ENCODE peak calls at places on chromosomes 16 and 17, in ten cellular contexts. One of them, this sample, is unnamed.

GRCh38 chr16:80536246-80536645 is 4.5 kb upstream of the DYNLRB2 start:
- DNase-seq in ecto neural progenitor cell: no peak
- DNase-seq in HEK293T: no peak
- DNase-seq in AML-193: no peak
- DNase-seq in Kasumi-1: no peak
- DNase-seq in fibroblast of gingiva: no peak
- DNase-seq in ACHN: no peak
- DNase-seq in heart right ventricle: no peak
- DNase-seq in NCI-H1694: no peak
- DNase-seq in heart left ventricle: no peak
- DNase-seq in this sample: no peak

GRCh38 chr17:40159456-40159855 is 17.8 kb upstream of the RAPGEFL1 start:
- DNase-seq in ecto neural progenitor cell: no peak
- DNase-seq in HEK293T: no peak
- DNase-seq in AML-193: no peak
- DNase-seq in Kasumi-1: no peak
- DNase-seq in fibroblast of gingiva: no peak
- DNase-seq in ACHN: no peak
- DNase-seq in heart right ventricle: no peak
- DNase-seq in NCI-H1694: no peak
- DNase-seq in heart left ventricle: no peak
- DNase-seq in this sample: no peak

GRCh38 chr16:35492225-35492624 is 2032.8 kb downstream of the TP53TG3F start:
- DNase-seq in ecto neural progenitor cell: no peak
- DNase-seq in HEK293T: no peak
- DNase-seq in AML-193: no peak
- DNase-seq in Kasumi-1: no peak
- DNase-seq in fibroblast of gingiva: no peak
- DNase-seq in ACHN: no peak
- DNase-seq in heart right ventricle: no peak
- DNase-seq in NCI-H1694: peak; percentile 61
- DNase-seq in heart left ventricle: no peak
- DNase-seq in this sample: no peak

GRCh38 chr16:72818286-72818845 is 229.6 kb downstream of the ZFHX3 start:
- DNase-seq in ecto neural progenitor cell: no peak
- DNase-seq in HEK293T: no peak
- DNase-seq in AML-193: no peak
- DNase-seq in Kasumi-1: no peak
- DNase-seq in fibroblast of gingiva: no peak
- DNase-seq in ACHN: peak; percentile 27
- DNase-seq in heart right ventricle: no peak
- DNase-seq in NCI-H1694: no peak
- DNase-seq in heart left ventricle: no peak
- DNase-seq in this sample: no peak

GRCh38 chr16:77732241-77732946 is 10.1 kb downstream of the NUDT7 start:
- DNase-seq in ecto neural progenitor cell: no peak
- DNase-seq in HEK293T: no peak
- DNase-seq in AML-193: no peak
- DNase-seq in Kasumi-1: no peak
- DNase-seq in fibroblast of gingiva: no peak
- DNase-seq in ACHN: no peak
- DNase-seq in heart right ventricle: no peak
- DNase-seq in NCI-H1694: no peak
- DNase-seq in heart left ventricle: no peak
- DNase-seq in this sample: no peak

GRCh38 chr16:81686391-81687182 is 92.5 kb upstream of the PLCG2 start:
- DNase-seq in ecto neural progenitor cell: no peak
- DNase-seq in HEK293T: no peak
- DNase-seq in AML-193: no peak
- DNase-seq in Kasumi-1: no peak
- DNase-seq in fibroblast of gingiva: no peak
- DNase-seq in ACHN: no peak
- DNase-seq in heart right ventricle: no peak
- DNase-seq in NCI-H1694: no peak
- DNase-seq in heart left ventricle: no peak
- DNase-seq in this sample: no peak

GRCh38 chr17:45581860-45582259 is 91.3 kb upstream of the PLEKHM1 start:
- DNase-seq in ecto neural progenitor cell: no peak
- DNase-seq in HEK293T: no peak
- DNase-seq in AML-193: no peak
- DNase-seq in Kasumi-1: no peak
- DNase-seq in fibroblast of gingiva: no peak
- DNase-seq in ACHN: no peak
- DNase-seq in heart right ventricle: no peak
- DNase-seq in NCI-H1694: no peak
- DNase-seq in heart left ventricle: no peak
- DNase-seq in this sample: no peak

GRCh38 chr17:72255481-72255880 is 134.7 kb downstream of the SOX9 start:
- DNase-seq in ecto neural progenitor cell: no peak
- DNase-seq in HEK293T: no peak
- DNase-seq in AML-193: no peak
- DNase-seq in Kasumi-1: no peak
- DNase-seq in fibroblast of gingiva: no peak
- DNase-seq in ACHN: no peak
- DNase-seq in heart right ventricle: no peak
- DNase-seq in NCI-H1694: no peak
- DNase-seq in heart left ventricle: no peak
- DNase-seq in this sample: no peak

GRCh38 chr17:42563543-42563942 is 1.6 kb downstream of the COASY start:
- DNase-seq in ecto neural progenitor cell: no peak
- DNase-seq in HEK293T: no peak
- DNase-seq in AML-193: no peak
- DNase-seq in Kasumi-1: no peak
- DNase-seq in fibroblast of gingiva: no peak
- DNase-seq in ACHN: no peak
- DNase-seq in heart right ventricle: no peak
- DNase-seq in NCI-H1694: no peak
- DNase-seq in heart left ventricle: no peak
- DNase-seq in this sample: no peak

GRCh38 chr17:77526728-77527355 is 386.1 kb downstream of the SEC14L1 start:
- DNase-seq in ecto neural progenitor cell: no peak
- DNase-seq in HEK293T: no peak
- DNase-seq in AML-193: no peak
- DNase-seq in Kasumi-1: no peak
- DNase-seq in fibroblast of gingiva: no peak
- DNase-seq in ACHN: no peak
- DNase-seq in heart right ventricle: no peak
- DNase-seq in NCI-H1694: peak; percentile 93
- DNase-seq in heart left ventricle: no peak
- DNase-seq in this sample: no peak

GRCh38 chr16:66135376-66135775 is 231.1 kb upstream of the CDH5 start:
- DNase-seq in ecto neural progenitor cell: no peak
- DNase-seq in HEK293T: no peak
- DNase-seq in AML-193: no peak
- DNase-seq in Kasumi-1: no peak
- DNase-seq in fibroblast of gingiva: no peak
- DNase-seq in ACHN: no peak
- DNase-seq in heart right ventricle: peak; percentile 52
- DNase-seq in NCI-H1694: no peak
- DNase-seq in heart left ventricle: peak; percentile 72
- DNase-seq in this sample: peak; percentile 38

GRCh38 chr17:72150632-72151460 is 30.0 kb downstream of the SOX9 start:
- DNase-seq in ecto neural progenitor cell: no peak
- DNase-seq in HEK293T: no peak
- DNase-seq in AML-193: no peak
- DNase-seq in Kasumi-1: no peak
- DNase-seq in fibroblast of gingiva: no peak
- DNase-seq in ACHN: no peak
- DNase-seq in heart right ventricle: no peak
- DNase-seq in NCI-H1694: no peak
- DNase-seq in heart left ventricle: no peak
- DNase-seq in this sample: no peak

GRCh38 chr16:31093132-31093703 is 1.4 kb downstream of the VKORC1 start:
- DNase-seq in ecto neural progenitor cell: peak; percentile 75
- DNase-seq in HEK293T: peak; percentile 56
- DNase-seq in AML-193: no peak
- DNase-seq in Kasumi-1: peak; percentile 5
- DNase-seq in fibroblast of gingiva: no peak
- DNase-seq in ACHN: peak; percentile 46
- DNase-seq in heart right ventricle: no peak
- DNase-seq in NCI-H1694: no peak
- DNase-seq in heart left ventricle: peak; percentile 7
- DNase-seq in this sample: no peak

GRCh38 chr16:86512301-86512859 is 2.1 kb downstream of the FOXF1 start:
- DNase-seq in ecto neural progenitor cell: no peak
- DNase-seq in HEK293T: no peak
- DNase-seq in AML-193: no peak
- DNase-seq in Kasumi-1: no peak
- DNase-seq in fibroblast of gingiva: peak; percentile 36
- DNase-seq in ACHN: no peak
- DNase-seq in heart right ventricle: no peak
- DNase-seq in NCI-H1694: no peak
- DNase-seq in heart left ventricle: no peak
- DNase-seq in this sample: no peak

GRCh38 chr16:85190572-85190971 is 78.3 kb upstream of the CIBAR2 start:
- DNase-seq in ecto neural progenitor cell: no peak
- DNase-seq in HEK293T: no peak
- DNase-seq in AML-193: no peak
- DNase-seq in Kasumi-1: no peak
- DNase-seq in fibroblast of gingiva: no peak
- DNase-seq in ACHN: no peak
- DNase-seq in heart right ventricle: no peak
- DNase-seq in NCI-H1694: no peak
- DNase-seq in heart left ventricle: no peak
- DNase-seq in this sample: no peak

GRCh38 chr16:67672739-67673662 is 6.4 kb downstream of the C16orf86 start:
- DNase-seq in ecto neural progenitor cell: no peak
- DNase-seq in HEK293T: peak; percentile 74
- DNase-seq in AML-193: peak; percentile 48
- DNase-seq in Kasumi-1: peak; percentile 74
- DNase-seq in fibroblast of gingiva: peak; percentile 74
- DNase-seq in ACHN: peak; percentile 79
- DNase-seq in heart right ventricle: peak; percentile 66
- DNase-seq in NCI-H1694: peak; percentile 9
- DNase-seq in heart left ventricle: peak; percentile 75
- DNase-seq in this sample: peak; percentile 59

GRCh38 chr17:72456026-72456569 is 335.3 kb downstream of the SOX9 start:
- DNase-seq in ecto neural progenitor cell: no peak
- DNase-seq in HEK293T: no peak
- DNase-seq in AML-193: no peak
- DNase-seq in Kasumi-1: no peak
- DNase-seq in fibroblast of gingiva: peak; percentile 3
- DNase-seq in ACHN: peak; percentile 31
- DNase-seq in heart right ventricle: no peak
- DNase-seq in NCI-H1694: no peak
- DNase-seq in heart left ventricle: no peak
- DNase-seq in this sample: peak; percentile 80

GRCh38 chr17:34178047-34178446 is 77.0 kb upstream of the CCL2 start:
- DNase-seq in ecto neural progenitor cell: no peak
- DNase-seq in HEK293T: no peak
- DNase-seq in AML-193: no peak
- DNase-seq in Kasumi-1: no peak
- DNase-seq in fibroblast of gingiva: no peak
- DNase-seq in ACHN: no peak
- DNase-seq in heart right ventricle: no peak
- DNase-seq in NCI-H1694: no peak
- DNase-seq in heart left ventricle: no peak
- DNase-seq in this sample: no peak

GRCh38 chr17:21282231-21282630 is 2.3 kb upstream of the MAP2K3 start:
- DNase-seq in ecto neural progenitor cell: no peak
- DNase-seq in HEK293T: no peak
- DNase-seq in AML-193: no peak
- DNase-seq in Kasumi-1: no peak
- DNase-seq in fibroblast of gingiva: peak; percentile 93
- DNase-seq in ACHN: peak; percentile 97
- DNase-seq in heart right ventricle: no peak
- DNase-seq in NCI-H1694: no peak
- DNase-seq in heart left ventricle: peak; percentile 33
- DNase-seq in this sample: no peak

GRCh38 chr17:3035968-3036280 is 27.5 kb downstream of the OR1D5 start:
- DNase-seq in ecto neural progenitor cell: no peak
- DNase-seq in HEK293T: no peak
- DNase-seq in AML-193: no peak
- DNase-seq in Kasumi-1: no peak
- DNase-seq in fibroblast of gingiva: no peak
- DNase-seq in ACHN: no peak
- DNase-seq in heart right ventricle: no peak
- DNase-seq in NCI-H1694: no peak
- DNase-seq in heart left ventricle: no peak
- DNase-seq in this sample: no peak

GRCh38 chr17:28902819-28903545 is at the start of gene DHRS13:
- DNase-seq in ecto neural progenitor cell: peak; percentile 98
- DNase-seq in HEK293T: peak; percentile 88
- DNase-seq in AML-193: peak; percentile 96
- DNase-seq in Kasumi-1: peak; percentile 82
- DNase-seq in fibroblast of gingiva: peak; percentile 75
- DNase-seq in ACHN: peak; percentile 96
- DNase-seq in heart right ventricle: peak; percentile 93
- DNase-seq in NCI-H1694: peak; percentile 81
- DNase-seq in heart left ventricle: peak; percentile 90
- DNase-seq in this sample: peak; percentile 90

GRCh38 chr17:16013943-16014407 is 14.4 kb downstream of the TTC19 start:
- DNase-seq in ecto neural progenitor cell: no peak
- DNase-seq in HEK293T: peak; percentile 43
- DNase-seq in AML-193: no peak
- DNase-seq in Kasumi-1: no peak
- DNase-seq in fibroblast of gingiva: peak; percentile 50
- DNase-seq in ACHN: peak; percentile 84
- DNase-seq in heart right ventricle: no peak
- DNase-seq in NCI-H1694: peak; percentile 21
- DNase-seq in heart left ventricle: no peak
- DNase-seq in this sample: no peak

GRCh38 chr16:85823328-85823920 is 23.9 kb downstream of the COX4I1 start:
- DNase-seq in ecto neural progenitor cell: no peak
- DNase-seq in HEK293T: no peak
- DNase-seq in AML-193: no peak
- DNase-seq in Kasumi-1: no peak
- DNase-seq in fibroblast of gingiva: no peak
- DNase-seq in ACHN: no peak
- DNase-seq in heart right ventricle: no peak
- DNase-seq in NCI-H1694: no peak
- DNase-seq in heart left ventricle: no peak
- DNase-seq in this sample: no peak

GRCh38 chr16:16095646-16096045 is 127.6 kb downstream of the ABCC6 start:
- DNase-seq in ecto neural progenitor cell: no peak
- DNase-seq in HEK293T: no peak
- DNase-seq in AML-193: no peak
- DNase-seq in Kasumi-1: no peak
- DNase-seq in fibroblast of gingiva: no peak
- DNase-seq in ACHN: no peak
- DNase-seq in heart right ventricle: no peak
- DNase-seq in NCI-H1694: no peak
- DNase-seq in heart left ventricle: no peak
- DNase-seq in this sample: no peak

GRCh38 chr17:82658796-82659452 is 10.7 kb upstream of the WDR45B start:
- DNase-seq in ecto neural progenitor cell: no peak
- DNase-seq in HEK293T: no peak
- DNase-seq in AML-193: no peak
- DNase-seq in Kasumi-1: no peak
- DNase-seq in fibroblast of gingiva: no peak
- DNase-seq in ACHN: no peak
- DNase-seq in heart right ventricle: no peak
- DNase-seq in NCI-H1694: no peak
- DNase-seq in heart left ventricle: no peak
- DNase-seq in this sample: no peak

GRCh38 chr16:49674990-49675389 is 180.9 kb downstream of the ZNF423 start:
- DNase-seq in ecto neural progenitor cell: no peak
- DNase-seq in HEK293T: no peak
- DNase-seq in AML-193: no peak
- DNase-seq in Kasumi-1: no peak
- DNase-seq in fibroblast of gingiva: no peak
- DNase-seq in ACHN: no peak
- DNase-seq in heart right ventricle: no peak
- DNase-seq in NCI-H1694: no peak
- DNase-seq in heart left ventricle: no peak
- DNase-seq in this sample: no peak

This sample was measured in mucosa of gallbladder.